ENCODE peak calls at places on chromosomes 13 and 19, in five cellular contexts. One of them, this sample, is unnamed. For H3K9me3, the result is how much of the 10 kb centered on the place peaks cover.

GRCh38 chr13:52848455-52849190 is at the start of gene PCDH8:
- DNase-seq in mesenchymal stem cell: no peak
- DNase-seq in H9: peak
- DNase-seq in endothelial cell of umbilical vein: no peak
- DNase-seq in GM23248: peak
- DNase-seq in this sample: no peak

GRCh38 chr19:39906283-39906682 is 28.2 kb downstream of the FCGBP start:
- DNase-seq in mesenchymal stem cell: no peak
- DNase-seq in H9: no peak
- DNase-seq in endothelial cell of umbilical vein: no peak
- DNase-seq in GM23248: no peak
- DNase-seq in this sample: peak

GRCh38 chr19:11380653-11381534 is 3.2 kb downstream of the EPOR start:
- DNase-seq in mesenchymal stem cell: peak
- DNase-seq in H9: peak
- DNase-seq in endothelial cell of umbilical vein: peak
- DNase-seq in GM23248: peak
- DNase-seq in this sample: peak

GRCh38 chr19:40691421-40692211 is 1.2 kb upstream of the NUMBL start:
- DNase-seq in mesenchymal stem cell: peak
- DNase-seq in H9: peak
- DNase-seq in endothelial cell of umbilical vein: no peak
- DNase-seq in GM23248: peak
- DNase-seq in this sample: peak

GRCh38 chr13:111533900-111534645 is 213.6 kb downstream of the TEX29 start:
- DNase-seq in mesenchymal stem cell: no peak
- DNase-seq in H9: no peak
- DNase-seq in endothelial cell of umbilical vein: no peak
- DNase-seq in GM23248: no peak
- DNase-seq in this sample: no peak

GRCh38 chr19:988510-988909 is 4.4 kb downstream of the WDR18 start:
- DNase-seq in mesenchymal stem cell: no peak
- DNase-seq in H9: no peak
- DNase-seq in endothelial cell of umbilical vein: no peak
- DNase-seq in GM23248: no peak
- DNase-seq in this sample: no peak

GRCh38 chr13:34675626-34676025 is 266.4 kb upstream of the NBEA start:
- DNase-seq in mesenchymal stem cell: peak
- DNase-seq in H9: no peak
- DNase-seq in endothelial cell of umbilical vein: no peak
- DNase-seq in GM23248: no peak
- DNase-seq in this sample: no peak

GRCh38 chr13:37791699-37792098 is 77.9 kb downstream of the TRPC4 start:
- DNase-seq in mesenchymal stem cell: no peak
- DNase-seq in H9: no peak
- DNase-seq in endothelial cell of umbilical vein: no peak
- DNase-seq in GM23248: peak
- DNase-seq in this sample: no peak

GRCh38 chr19:6087074-6087506 is 23.2 kb downstream of the RFX2 start:
- DNase-seq in mesenchymal stem cell: no peak
- DNase-seq in H9: no peak
- DNase-seq in endothelial cell of umbilical vein: no peak
- DNase-seq in GM23248: no peak
- DNase-seq in this sample: no peak

GRCh38 chr13:36029171-36029570 is 102.0 kb downstream of the DCLK1 start:
- DNase-seq in mesenchymal stem cell: no peak
- DNase-seq in H9: no peak
- DNase-seq in endothelial cell of umbilical vein: no peak
- DNase-seq in GM23248: peak
- DNase-seq in this sample: no peak

GRCh38 chr19:51317381-51317780 is 5.9 kb downstream of the IGLON5 start:
- DNase-seq in mesenchymal stem cell: no peak
- DNase-seq in H9: no peak
- DNase-seq in endothelial cell of umbilical vein: no peak
- DNase-seq in GM23248: no peak
- DNase-seq in this sample: no peak

GRCh38 chr13:41746259-41746658 is 214.7 kb downstream of the VWA8 start:
- DNase-seq in mesenchymal stem cell: peak
- DNase-seq in H9: no peak
- DNase-seq in endothelial cell of umbilical vein: no peak
- DNase-seq in GM23248: peak
- DNase-seq in this sample: no peak

GRCh38 chr19:18491995-18492953 is 29.6 kb downstream of the ELL start:
- DNase-seq in mesenchymal stem cell: no peak
- DNase-seq in H9: no peak
- DNase-seq in endothelial cell of umbilical vein: no peak
- DNase-seq in GM23248: no peak
- DNase-seq in this sample: no peak

GRCh38 chr13:32903720-32904119 is 112.5 kb upstream of the KL start:
- DNase-seq in mesenchymal stem cell: no peak
- DNase-seq in H9: no peak
- DNase-seq in endothelial cell of umbilical vein: no peak
- DNase-seq in GM23248: peak
- DNase-seq in this sample: no peak

GRCh38 chr19:42199440-42200115 is 17.9 kb downstream of the DEDD2 start:
- DNase-seq in mesenchymal stem cell: no peak
- DNase-seq in H9: peak
- DNase-seq in endothelial cell of umbilical vein: no peak
- DNase-seq in GM23248: no peak
- DNase-seq in this sample: peak

GRCh38 chr13:101916108-101916757 is 463.8 kb downstream of the ITGBL1 start:
- DNase-seq in mesenchymal stem cell: peak
- DNase-seq in H9: peak
- DNase-seq in endothelial cell of umbilical vein: no peak
- DNase-seq in GM23248: peak
- DNase-seq in this sample: no peak

GRCh38 chr19:50646074-50646807 is 3.0 kb upstream of the C19orf81 start:
- DNase-seq in mesenchymal stem cell: no peak
- DNase-seq in H9: no peak
- DNase-seq in endothelial cell of umbilical vein: no peak
- DNase-seq in GM23248: peak
- DNase-seq in this sample: no peak

GRCh38 chr19:55676384-55676783 is 1.4 kb downstream of the EPN1 start:
- DNase-seq in mesenchymal stem cell: no peak
- DNase-seq in H9: no peak
- DNase-seq in endothelial cell of umbilical vein: no peak
- DNase-seq in GM23248: peak
- DNase-seq in this sample: peak

GRCh38 chr19:12733369-12733896 is 1.1 kb downstream of the TRIR start:
- DNase-seq in mesenchymal stem cell: peak
- DNase-seq in H9: no peak
- DNase-seq in endothelial cell of umbilical vein: peak
- DNase-seq in GM23248: peak
- DNase-seq in this sample: peak

GRCh38 chr13:40341086-40341471 is 325.4 kb downstream of the FOXO1 start:
- DNase-seq in mesenchymal stem cell: no peak
- DNase-seq in H9: no peak
- DNase-seq in endothelial cell of umbilical vein: no peak
- DNase-seq in GM23248: no peak
- DNase-seq in this sample: no peak

GRCh38 chr13:98144501-98145350 is 1.8 kb downstream of the FARP1 start:
- DNase-seq in mesenchymal stem cell: peak
- DNase-seq in H9: peak
- DNase-seq in endothelial cell of umbilical vein: peak
- DNase-seq in GM23248: peak
- DNase-seq in this sample: no peak

GRCh38 chr13:26923824-26924605 is 163.4 kb upstream of the GPR12 start:
- DNase-seq in mesenchymal stem cell: peak
- DNase-seq in H9: no peak
- DNase-seq in endothelial cell of umbilical vein: peak
- DNase-seq in GM23248: peak
- DNase-seq in this sample: no peak

GRCh38 chr19:28429356-28429755 is 783.6 kb downstream of the UQCRFS1 start:
- DNase-seq in mesenchymal stem cell: no peak
- DNase-seq in H9: no peak
- DNase-seq in endothelial cell of umbilical vein: no peak
- DNase-seq in GM23248: no peak
- DNase-seq in this sample: no peak

GRCh38 chr19:28426902-28427232 is 786.1 kb downstream of the UQCRFS1 start:
- DNase-seq in mesenchymal stem cell: no peak
- DNase-seq in H9: peak
- DNase-seq in endothelial cell of umbilical vein: no peak
- DNase-seq in GM23248: peak
- DNase-seq in this sample: no peak

GRCh38 chr19:28430214-28430613 is 782.7 kb downstream of the UQCRFS1 start:
- DNase-seq in mesenchymal stem cell: no peak
- DNase-seq in H9: no peak
- DNase-seq in endothelial cell of umbilical vein: no peak
- DNase-seq in GM23248: no peak
- DNase-seq in this sample: no peak

GRCh38 chr19:28427256-28428083 is 785.5 kb downstream of the UQCRFS1 start:
- DNase-seq in mesenchymal stem cell: no peak
- DNase-seq in H9: no peak
- DNase-seq in endothelial cell of umbilical vein: no peak
- DNase-seq in GM23248: peak
- DNase-seq in this sample: no peak

DNA sequence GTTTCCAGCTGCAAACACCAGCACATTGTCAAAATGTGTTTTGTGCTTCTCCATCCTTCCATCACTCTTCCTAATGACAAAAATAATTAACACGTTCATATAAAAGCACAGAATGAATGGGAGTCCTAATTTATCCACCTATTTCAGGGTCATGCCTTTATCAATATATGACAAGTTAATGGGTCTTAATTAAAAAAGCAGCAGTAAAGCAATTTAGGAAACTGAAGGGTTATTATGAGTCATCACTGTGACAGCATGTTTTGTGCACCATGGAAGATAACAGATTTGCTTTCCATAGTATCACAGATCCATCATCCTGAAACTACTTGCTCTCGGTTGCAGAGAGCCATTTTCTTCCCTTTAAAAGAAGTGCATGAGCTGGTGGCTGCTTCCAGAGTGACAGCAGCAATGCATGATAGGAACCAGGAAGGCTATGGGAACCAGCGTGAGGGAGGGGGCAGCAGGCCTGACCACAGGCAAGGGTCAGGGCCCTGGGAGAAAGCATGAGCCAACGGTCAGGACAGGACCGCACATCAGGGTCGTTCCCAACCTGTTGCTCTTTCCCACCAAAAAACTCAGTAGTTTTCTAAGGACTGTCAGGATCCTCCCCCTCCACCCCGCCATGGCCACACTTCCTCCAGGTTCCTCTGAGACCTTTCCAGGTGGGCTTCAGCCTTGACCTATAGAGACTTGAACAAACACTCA is 784.2 kb downstream of the UQCRFS1 start:
- DNase-seq in mesenchymal stem cell: no peak
- DNase-seq in H9: no peak
- DNase-seq in endothelial cell of umbilical vein: no peak
- DNase-seq in GM23248: peak
- DNase-seq in this sample: no peak
- H3K9me3 ChIP-seq in mesenchymal stem cell: under half
- H3K9me3 ChIP-seq in H9: under half
- H3K9me3 ChIP-seq in endothelial cell of umbilical vein: under half
- H3K9me3 ChIP-seq in GM23248: under half
- H3K9me3 ChIP-seq in this sample: under half

DNA sequence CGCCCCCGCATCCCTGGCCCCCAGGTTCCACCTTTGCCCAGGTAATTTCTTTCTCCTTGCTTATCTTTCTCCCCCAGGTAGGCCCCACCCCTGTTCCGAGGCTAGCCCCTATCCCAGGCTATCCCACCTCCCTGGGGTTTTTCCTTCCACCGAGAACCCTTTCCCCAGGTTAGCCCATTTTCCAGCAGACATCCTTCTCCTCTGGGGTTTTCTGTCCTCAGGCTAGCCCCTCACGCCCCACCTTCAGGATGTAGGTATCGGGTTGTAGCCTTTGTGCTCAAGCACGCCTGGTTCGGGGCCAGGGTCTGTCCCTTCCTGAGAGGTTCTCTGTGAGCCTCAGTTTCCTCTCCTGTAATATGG is 835 bp downstream of the FSD1 start:
- DNase-seq in mesenchymal stem cell: no peak
- DNase-seq in H9: no peak
- DNase-seq in endothelial cell of umbilical vein: no peak
- DNase-seq in GM23248: no peak
- DNase-seq in this sample: no peak
- H3K9ac ChIP-seq in mesenchymal stem cell: no peak
- H3K9ac ChIP-seq in H9: no peak
- H3K9ac ChIP-seq in endothelial cell of umbilical vein: no peak
- H3K9ac ChIP-seq in GM23248: no peak
- H3K9ac ChIP-seq in this sample: no peak

GRCh38 chr19:46573679-46574522 is 27.2 kb upstream of the CALM3 start:
- DNase-seq in mesenchymal stem cell: no peak
- DNase-seq in H9: no peak
- DNase-seq in endothelial cell of umbilical vein: no peak
- DNase-seq in GM23248: no peak
- DNase-seq in this sample: no peak

GRCh38 chr19:46571495-46571894 is 29.6 kb upstream of the CALM3 start:
- DNase-seq in mesenchymal stem cell: peak
- DNase-seq in H9: peak
- DNase-seq in endothelial cell of umbilical vein: no peak
- DNase-seq in GM23248: peak
- DNase-seq in this sample: peak

GRCh38 chr19:46578450-46578849 is 22.7 kb upstream of the CALM3 start:
- DNase-seq in mesenchymal stem cell: no peak
- DNase-seq in H9: no peak
- DNase-seq in endothelial cell of umbilical vein: no peak
- DNase-seq in GM23248: no peak
- DNase-seq in this sample: no peak

GRCh38 chr19:46579286-46579944 is 21.7 kb upstream of the CALM3 start:
- DNase-seq in mesenchymal stem cell: peak
- DNase-seq in H9: peak
- DNase-seq in endothelial cell of umbilical vein: no peak
- DNase-seq in GM23248: peak
- DNase-seq in this sample: peak

GRCh38 chr19:46574533-46574932 is 26.6 kb upstream of the CALM3 start:
- DNase-seq in mesenchymal stem cell: no peak
- DNase-seq in H9: no peak
- DNase-seq in endothelial cell of umbilical vein: no peak
- DNase-seq in GM23248: no peak
- DNase-seq in this sample: no peak
- H2AFZ ChIP-seq in mesenchymal stem cell: no peak
- H2AFZ ChIP-seq in H9: no peak
- H2AFZ ChIP-seq in endothelial cell of umbilical vein: no peak
- H2AFZ ChIP-seq in GM23248: no peak
- H2AFZ ChIP-seq in this sample: no peak

GRCh38 chr19:53212703-53213320 is 19.7 kb upstream of the ZNF665 start:
- DNase-seq in mesenchymal stem cell: no peak
- DNase-seq in H9: no peak
- DNase-seq in endothelial cell of umbilical vein: no peak
- DNase-seq in GM23248: no peak
- DNase-seq in this sample: no peak
- H3K9me3 ChIP-seq in mesenchymal stem cell: half or more
- H3K9me3 ChIP-seq in H9: half or more
- H3K9me3 ChIP-seq in endothelial cell of umbilical vein: under half
- H3K9me3 ChIP-seq in GM23248: under half
- H3K9me3 ChIP-seq in this sample: half or more

GRCh38 chr13:87536499-87536898 is 134.7 kb upstream of the SLITRK5 start:
- DNase-seq in mesenchymal stem cell: peak
- DNase-seq in H9: no peak
- DNase-seq in endothelial cell of umbilical vein: no peak
- DNase-seq in GM23248: no peak
- DNase-seq in this sample: no peak
- H3K9ac ChIP-seq in mesenchymal stem cell: no peak
- H3K9ac ChIP-seq in H9: no peak
- H3K9ac ChIP-seq in endothelial cell of umbilical vein: no peak
- H3K9ac ChIP-seq in GM23248: no peak
- H3K9ac ChIP-seq in this sample: no peak